ENCODE peak calls at places on chromosome 3, in four cellular contexts. M is left cardiac atrium, I is GM03348, S is dorsolateral prefrontal cortex. Q is an unnamed sample.

GRCh38 chr3:66299893-66300292 is 79.1 kb downstream of the SLC25A26 start:
- DNase-seq in M (no peak), I (no peak), S (no peak), Q (no peak)

GRCh38 chr3:196609343-196609775 is 30.1 kb upstream of the NRROS start:
- DNase-seq in M (peak; percentile 87), I (peak; percentile 94), S (peak; percentile 70), Q (peak; percentile 82)

GRCh38 chr3:21920431-21920830 is 169.4 kb upstream of the ZNF385D start:
- DNase-seq in M (no peak), I (peak; percentile 75), S (no peak), Q (no peak)

GRCh38 chr3:71917540-71917939 is 132.6 kb upstream of the PROK2 start:
- DNase-seq in M (no peak), I (no peak), S (no peak), Q (no peak)

GRCh38 chr3:72694398-72694797 is 153.8 kb downstream of the SHQ1 start:
- DNase-seq in M (no peak), I (peak; percentile 55), S (no peak), Q (peak; percentile 49)

GRCh38 chr3:52453496-52454234 is at the start of gene TNNC1:
- DNase-seq in M (peak; percentile 63), I (no peak), S (no peak), Q (no peak)

GRCh38 chr3:98038876-98039275 is 3.8 kb upstream of the GABRR3 start:
- DNase-seq in M (no peak), I (no peak), S (no peak), Q (no peak)

GRCh38 chr3:100650651-100651611 is 41.5 kb downstream of the ADGRG7 start:
- DNase-seq in M (no peak), I (peak; percentile 57), S (no peak), Q (peak; percentile 39)

GRCh38 chr3:68878322-68878721 is 54.0 kb downstream of the TAFA4 start:
- DNase-seq in M (no peak), I (peak; percentile 34), S (no peak), Q (no peak)

GRCh38 chr3:4426782-4427344 is 40.2 kb downstream of the SUMF1 start:
- DNase-seq in M (no peak), I (peak; percentile 73), S (no peak), Q (no peak)

GRCh38 chr3:29587340-29587739 is 306.5 kb downstream of the RBMS3 start:
- DNase-seq in M (no peak), I (no peak), S (no peak), Q (no peak)

GRCh38 chr3:30855390-30855789 is 39.1 kb downstream of the GADL1 start:
- DNase-seq in M (no peak), I (no peak), S (no peak), Q (peak; percentile 62)

GRCh38 chr3:194573680-194574437 is 59.4 kb downstream of the TMEM44 start:
- DNase-seq in M (peak; percentile 58), I (peak; percentile 52), S (no peak), Q (peak; percentile 42)

GRCh38 chr3:32132706-32133105 is 26.3 kb downstream of the GPD1L start:
- DNase-seq in M (no peak), I (no peak), S (no peak), Q (no peak)

GRCh38 chr3:15113468-15113867 is 14.5 kb upstream of the RBSN start:
- DNase-seq in M (no peak), I (no peak), S (no peak), Q (no peak)

GRCh38 chr3:134933997-134934396 is 138.9 kb downstream of the EPHB1 start:
- DNase-seq in M (no peak), I (no peak), S (no peak), Q (no peak)

GRCh38 chr3:10226293-10226692 is 22.0 kb upstream of the TATDN2 start:
- DNase-seq in M (no peak), I (no peak), S (no peak), Q (no peak)

GRCh38 chr3:103907567-103907966 is 1459.1 kb upstream of the ALCAM start:
- DNase-seq in M (no peak), I (no peak), S (no peak), Q (no peak)

GRCh38 chr3:59248976-59249375 is 199.2 kb upstream of the CFAP20DC start:
- DNase-seq in M (no peak), I (no peak), S (no peak), Q (no peak)

GRCh38 chr3:143464850-143465249 is 345.3 kb downstream of the CHST2 start:
- DNase-seq in M (no peak), I (no peak), S (no peak), Q (peak; percentile 96)

GRCh38 chr3:13240928-13241618 is 167.8 kb upstream of the IQSEC1 start:
- DNase-seq in M (no peak), I (no peak), S (no peak), Q (no peak)

GRCh38 chr3:133992385-133992784 is 37.3 kb downstream of the SLCO2A1 start:
- DNase-seq in M (peak; percentile 74), I (no peak), S (no peak), Q (peak; percentile 4)

GRCh38 chr3:10251006-10251405 is 2.7 kb downstream of the TATDN2 start:
- DNase-seq in M (no peak), I (no peak), S (no peak), Q (no peak)

GRCh38 chr3:127483005-127483641 is 107.4 kb downstream of the TPRA1 start:
- DNase-seq in M (no peak), I (no peak), S (peak; percentile 17), Q (no peak)

GRCh38 chr3:197432407-197433127 is 123.2 kb downstream of the BDH1 start:
- DNase-seq in M (no peak), I (no peak), S (no peak), Q (no peak)

GRCh38 chr3:25572919-25573385 is 91.8 kb downstream of the TOP2B start:
- DNase-seq in M (no peak), I (peak; percentile 43), S (peak; percentile 61), Q (peak; percentile 48)

GRCh38 chr3:37189109-37189508 is 14.7 kb upstream of the LRRFIP2 start:
- DNase-seq in M (no peak), I (no peak), S (no peak), Q (no peak)

GRCh38 chr3:157311633-157312365 is 124.9 kb upstream of the PTX3 start:
- DNase-seq in M (no peak), I (peak; percentile 64), S (no peak), Q (no peak)

GRCh38 chr3:113948015-113948917 is 453 bp downstream of the ZDHHC23 start:
- DNase-seq in M (peak; percentile 34), I (no peak), S (peak; percentile 45), Q (peak; percentile 37)

GRCh38 chr3:165192610-165193192 is 3.5 kb downstream of the SLITRK3 start:
- DNase-seq in M (no peak), I (no peak), S (no peak), Q (no peak)

GRCh38 chr3:149813367-149814281 is 609 bp downstream of the RNF13 start:
- DNase-seq in M (peak; percentile 24), I (peak; percentile 44), S (no peak), Q (peak; percentile 15)

GRCh38 chr3:113111308-113111707 is 100.0 kb upstream of the BOC start:
- DNase-seq in M (no peak), I (no peak), S (no peak), Q (no peak)